ENCODE peak calls at places on chromosomes 11 and 22, in seven cellular contexts. M, X, J, S, D, G and F are unnamed samples.

GRCh38 chr11:11480951-11481350 is 127.9 kb upstream of the CSNK2A3 start:
- DNase-seq in M (peak), X (no peak), J (peak), S (no peak), D (no peak), G (no peak), F (no peak)

GRCh38 chr11:69545976-69546617 is 64.6 kb downstream of the LINC01488 start:
- DNase-seq in M (no peak), X (no peak), J (no peak), S (no peak), D (no peak), G (no peak), F (no peak)

GRCh38 chr11:92393218-92393617 is 168.6 kb downstream of the FAT3 start:
- DNase-seq in M (no peak), X (no peak), J (no peak), S (no peak), D (no peak), G (no peak), F (peak)

GRCh38 chr11:36394056-36394455 is 98.0 kb downstream of the PRR5L start:
- DNase-seq in M (no peak), X (no peak), J (no peak), S (no peak), D (no peak), G (no peak), F (no peak)

GRCh38 chr11:64358907-64359711 is at the start of gene RPS6KA4:
- DNase-seq in M (peak), X (peak), J (peak), S (peak), D (no peak), G (peak), F (no peak)

GRCh38 chr11:1147792-1148191 is 10.0 kb upstream of the MUC5AC start:
- DNase-seq in M (no peak), X (no peak), J (no peak), S (no peak), D (no peak), G (no peak), F (no peak)

GRCh38 chr22:29359469-29359868 is 28.9 kb downstream of the AP1B1 start:
- DNase-seq in M (peak), X (peak), J (peak), S (peak), D (peak), G (peak), F (peak)

GRCh38 chr11:88552377-88553029 is 215.0 kb upstream of the CTSC start:
- DNase-seq in M (peak), X (peak), J (peak), S (no peak), D (peak), G (peak), F (peak)

GRCh38 chr11:76626921-76627391 is 43.6 kb downstream of the LRRC32 start:
- DNase-seq in M (peak), X (no peak), J (peak), S (no peak), D (no peak), G (no peak), F (no peak)

GRCh38 chr22:25176175-25176574 is 23.5 kb upstream of the CRYBB3 start:
- DNase-seq in M (no peak), X (no peak), J (no peak), S (no peak), D (no peak), G (no peak), F (no peak)

GRCh38 chr11:10857604-10858504 is at the start of gene ZBED5:
- DNase-seq in M (peak), X (peak), J (peak), S (peak), D (peak), G (peak), F (peak)

GRCh38 chr11:120431633-120432032 is 79.9 kb upstream of the GRIK4 start:
- DNase-seq in M (peak), X (no peak), J (peak), S (no peak), D (peak), G (peak), F (no peak)

GRCh38 chr11:21343204-21343603 is 673.8 kb downstream of the NELL1 start:
- DNase-seq in M (no peak), X (no peak), J (no peak), S (no peak), D (no peak), G (no peak), F (no peak)

GRCh38 chr11:95715777-95716241 is 73.8 kb downstream of the FAM76B start:
- DNase-seq in M (peak), X (no peak), J (peak), S (no peak), D (peak), G (no peak), F (no peak)

GRCh38 chr11:3970101-3970500 is 114.6 kb downstream of the STIM1 start:
- DNase-seq in M (no peak), X (no peak), J (no peak), S (no peak), D (no peak), G (no peak), F (no peak)

GRCh38 chr11:4443479-4443878 is 5.6 kb upstream of the OR52K2 start:
- DNase-seq in M (no peak), X (peak), J (no peak), S (no peak), D (no peak), G (no peak), F (no peak)

GRCh38 chr11:86991341-86991740 is 36.1 kb upstream of the FZD4 start:
- DNase-seq in M (no peak), X (no peak), J (no peak), S (no peak), D (no peak), G (no peak), F (no peak)

GRCh38 chr11:134228625-134229024 is 4.2 kb downstream of the VPS26B start:
- DNase-seq in M (peak), X (peak), J (peak), S (no peak), D (no peak), G (peak), F (peak)

GRCh38 chr11:75428301-75428724 is 4.7 kb downstream of the KLHL35 start:
- DNase-seq in M (peak), X (peak), J (peak), S (peak), D (peak), G (peak), F (peak)

GRCh38 chr11:119109843-119110242 is 2.7 kb downstream of the C2CD2L start:
- DNase-seq in M (no peak), X (no peak), J (no peak), S (no peak), D (no peak), G (no peak), F (no peak)

GRCh38 chr11:119107538-119108150 is 500 bp downstream of the C2CD2L start:
- DNase-seq in M (peak), X (peak), J (no peak), S (no peak), D (no peak), G (no peak), F (no peak)

GRCh38 chr11:119110439-119110838 is 3.3 kb downstream of the C2CD2L start:
- DNase-seq in M (no peak), X (no peak), J (no peak), S (no peak), D (no peak), G (no peak), F (no peak)

GRCh38 chr11:119108151-119108856 is 1.2 kb downstream of the C2CD2L start:
- DNase-seq in M (peak), X (peak), J (no peak), S (no peak), D (peak), G (no peak), F (no peak)

DNA sequence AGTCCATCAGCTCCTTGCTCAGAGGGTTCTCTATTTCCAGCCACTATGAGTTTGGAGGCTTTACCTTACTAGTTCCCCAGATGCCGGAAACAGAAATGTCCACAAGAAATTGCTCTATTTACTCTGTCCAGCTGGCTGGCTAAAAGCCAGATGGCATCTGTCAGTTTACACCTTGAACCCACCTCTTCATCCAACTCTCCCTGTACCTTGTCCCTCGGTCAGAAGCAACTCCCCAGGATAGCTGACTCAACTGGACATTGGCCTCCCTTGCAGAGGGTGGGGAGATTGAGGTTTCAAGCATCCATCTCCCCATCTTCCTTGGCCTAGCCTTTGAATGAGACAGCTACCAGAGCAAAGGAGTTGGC is 1.7 kb downstream of the C2CD2L start:
- DNase-seq in M (no peak), X (peak), J (no peak), S (no peak), D (peak), G (no peak), F (no peak)
- H3K4me3 ChIP-seq in M (peak), X (peak), J (peak), S (peak), D (peak), G (peak), F (no peak)

GRCh38 chr11:5807580-5807979 is 1.1 kb upstream of the OR52N2 start:
- DNase-seq in M (no peak), X (no peak), J (no peak), S (no peak), D (peak), G (no peak), F (peak)

GRCh38 chr11:5803982-5804381 is 4.7 kb upstream of the OR52N2 start:
- DNase-seq in M (no peak), X (no peak), J (no peak), S (no peak), D (no peak), G (no peak), F (no peak)

GRCh38 chr11:5809122-5809519 is 397 bp downstream of the OR52N2 start:
- DNase-seq in M (peak), X (peak), J (no peak), S (no peak), D (no peak), G (no peak), F (no peak)

GRCh38 chr11:5809905-5810792 is 1.4 kb downstream of the OR52N2 start:
- DNase-seq in M (no peak), X (no peak), J (no peak), S (no peak), D (no peak), G (no peak), F (no peak)

GRCh38 chr11:5808500-5809121 is at the start of gene OR52N2:
- DNase-seq in M (peak), X (peak), J (peak), S (peak), D (peak), G (peak), F (peak)
- H3K4me3 ChIP-seq in M (peak), X (peak), J (peak), S (peak), D (peak), G (peak), F (no peak)

GRCh38 chr11:44976576-44976975 is 25.9 kb upstream of the TP53I11 start:
- DNase-seq in M (no peak), X (peak), J (no peak), S (no peak), D (no peak), G (no peak), F (no peak)

GRCh38 chr11:44978961-44979331 is 28.3 kb upstream of the TP53I11 start:
- DNase-seq in M (no peak), X (peak), J (no peak), S (no peak), D (peak), G (no peak), F (no peak)

GRCh38 chr11:44977493-44977984 is 26.9 kb upstream of the TP53I11 start:
- DNase-seq in M (no peak), X (peak), J (peak), S (no peak), D (no peak), G (no peak), F (peak)

GRCh38 chr11:44979536-44980399 is 29.1 kb upstream of the TP53I11 start:
- DNase-seq in M (no peak), X (peak), J (no peak), S (no peak), D (no peak), G (no peak), F (no peak)

DNA sequence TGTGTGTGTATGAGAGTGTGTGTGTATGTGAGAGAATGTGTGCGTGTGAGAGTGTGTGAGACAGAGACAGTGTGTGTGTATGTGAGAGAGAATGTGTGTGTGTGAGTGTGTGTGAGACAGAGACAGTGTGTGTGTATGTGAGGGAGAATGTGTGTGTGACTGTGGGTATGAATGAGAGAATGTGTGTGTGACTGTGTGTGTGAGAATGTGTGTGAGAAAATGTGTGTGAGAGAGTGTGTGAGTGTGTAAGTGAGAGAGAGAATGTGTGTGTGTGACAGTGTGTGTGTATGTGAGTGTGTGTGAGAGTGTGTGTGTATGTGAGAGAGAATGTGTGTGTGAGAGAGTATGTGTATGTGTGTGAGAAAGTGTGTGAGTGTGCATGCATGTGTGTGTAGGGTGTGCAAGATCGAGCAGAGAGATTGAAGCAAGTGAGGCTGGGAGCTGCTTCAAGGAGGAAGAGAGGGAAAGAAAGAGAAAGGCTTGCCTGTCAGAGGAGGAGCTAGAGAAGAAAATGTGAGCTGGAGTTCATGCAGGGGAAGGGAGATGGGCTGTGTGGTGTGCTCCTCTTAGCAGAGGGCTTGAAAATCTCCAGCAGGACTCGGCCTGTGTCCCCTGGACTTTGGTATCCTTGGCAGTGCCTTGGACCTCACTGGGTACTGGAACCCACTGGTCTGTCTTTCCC is 27.7 kb upstream of the TP53I11 start:
- DNase-seq in M (no peak), X (no peak), J (peak), S (no peak), D (no peak), G (no peak), F (no peak)
- H3K4me3 ChIP-seq in M (no peak), X (no peak), J (no peak), S (no peak), D (no peak), G (no peak), F (no peak)

GRCh38 chr11:131656839-131657211 is 286.4 kb downstream of the NTM start:
- DNase-seq in M (no peak), X (no peak), J (no peak), S (no peak), D (no peak), G (no peak), F (no peak)
- H3K4me3 ChIP-seq in M (no peak), X (no peak), J (no peak), S (no peak), D (no peak), G (no peak), F (no peak)